ENCODE peak calls at places on chromosome 18, in nine cellular contexts. X is adrenal gland; I is PC-9; Z is fibroblast of lung; G is CD8-positive, alpha-beta T cell; D is mucosa of descending colon; L is OCI-LY7; A is transverse colon; H is cardiac muscle cell. R is an unnamed sample. For H3K9me3, the result is how much of the 10 kb centered on the place peaks cover.

GRCh38 chr18:58808349-58808748 is 56.3 kb upstream of the ZNF532 start:
- DNase-seq in Z (no peak), D (no peak), L (no peak), I (no peak), A (no peak), X (no peak), H (no peak), G (no peak), R (no peak)

GRCh38 chr18:63823516-63824219 is 48.5 kb downstream of the SERPINB7 start:
- DNase-seq in H (peak), A (peak), L (peak), X (peak), Z (peak), G (no peak), D (peak), I (no peak), R (peak)

GRCh38 chr18:48607049-48607984 is 68.5 kb downstream of the CTIF start:
- DNase-seq in H (peak), Z (peak), I (no peak), X (peak), A (no peak), G (no peak), L (no peak), D (no peak), R (peak)

GRCh38 chr18:49842656-49843055 is 29.3 kb upstream of the ACAA2 start:
- DNase-seq in L (no peak), A (no peak), G (no peak), I (no peak), D (no peak), Z (no peak), H (no peak), X (no peak), R (no peak)

GRCh38 chr18:58581265-58581664 is 47.6 kb downstream of the ALPK2 start:
- DNase-seq in Z (peak), X (no peak), A (no peak), H (peak), D (no peak), I (peak), L (no peak), G (no peak), R (peak)

GRCh38 chr18:70047931-70048603 is 100.4 kb upstream of the CD226 start:
- DNase-seq in A (no peak), D (no peak), I (no peak), G (no peak), Z (peak), X (no peak), H (peak), L (no peak), R (no peak)

GRCh38 chr18:13452448-13452811 is 233.9 kb downstream of the LDLRAD4 start:
- DNase-seq in A (no peak), I (no peak), G (no peak), L (no peak), X (peak), D (no peak), Z (peak), H (peak), R (no peak)

GRCh38 chr18:79506191-79507075 is 110.7 kb downstream of the NFATC1 start:
- DNase-seq in I (no peak), D (peak), X (peak), Z (peak), H (peak), G (no peak), A (peak), L (no peak), R (no peak)

GRCh38 chr18:62974928-62975675 is 259.8 kb downstream of the PHLPP1 start:
- DNase-seq in H (no peak), Z (no peak), X (peak), G (no peak), L (no peak), A (no peak), D (no peak), I (no peak), R (no peak)

GRCh38 chr18:23710068-23710527 is 20.8 kb downstream of the LAMA3 start:
- DNase-seq in D (no peak), Z (peak), A (no peak), H (peak), X (no peak), L (no peak), G (no peak), I (no peak), R (no peak)

GRCh38 chr18:58249677-58250076 is 205.7 kb downstream of the NEDD4L start:
- DNase-seq in X (no peak), A (no peak), I (no peak), G (no peak), L (no peak), H (no peak), D (no peak), Z (no peak), R (no peak)

GRCh38 chr18:63892544-63892943 is 5.0 kb downstream of the SERPINB2 start:
- DNase-seq in D (no peak), G (no peak), L (no peak), A (no peak), I (no peak), H (no peak), X (no peak), Z (no peak), R (no peak)

GRCh38 chr18:60662491-60662890 is 289.9 kb upstream of the MC4R start:
- DNase-seq in L (no peak), G (no peak), A (no peak), H (no peak), Z (no peak), I (no peak), D (no peak), X (no peak), R (no peak)

GRCh38 chr18:61951396-61951795 is 58.6 kb upstream of the RNF152 start:
- DNase-seq in L (no peak), G (no peak), I (no peak), D (no peak), A (no peak), Z (no peak), H (no peak), X (no peak), R (no peak)

GRCh38 chr18:36724591-36725001 is 104.2 kb downstream of the TPGS2 start:
- DNase-seq in I (no peak), G (no peak), X (no peak), H (peak), L (no peak), Z (peak), D (no peak), A (no peak), R (no peak)

GRCh38 chr18:46324556-46324955 is 220.4 kb downstream of the HAUS1 start:
- DNase-seq in A (no peak), I (peak), X (no peak), G (no peak), H (peak), Z (peak), L (peak), D (no peak), R (peak)

GRCh38 chr18:11955299-11956029 is 25.8 kb upstream of the IMPA2 start:
- DNase-seq in D (no peak), Z (peak), X (peak), G (no peak), A (peak), H (peak), I (peak), L (no peak), R (peak)

GRCh38 chr18:68840554-68841263 is 42.8 kb downstream of the CCDC102B start:
- DNase-seq in G (no peak), H (peak), X (peak), L (no peak), D (no peak), Z (peak), I (no peak), A (no peak), R (peak)

GRCh38 chr18:76502551-76502950 is 7.5 kb upstream of the ZNF516 start:
- DNase-seq in X (no peak), L (no peak), A (no peak), I (no peak), G (no peak), Z (no peak), D (no peak), H (no peak), R (no peak)

GRCh38 chr18:47755102-47755456 is 175.4 kb downstream of the SMAD2 start:
- DNase-seq in G (no peak), A (no peak), X (no peak), I (no peak), L (no peak), D (no peak), H (no peak), Z (no peak), R (no peak)

GRCh38 chr18:47265197-47265596 is 13.7 kb upstream of the SKOR2 start:
- DNase-seq in X (no peak), D (no peak), H (peak), A (no peak), G (no peak), L (no peak), I (no peak), Z (peak), R (no peak)

GRCh38 chr18:13207274-13207673 is 11.3 kb upstream of the LDLRAD4 start:
- DNase-seq in H (no peak), L (no peak), I (no peak), Z (no peak), G (no peak), A (no peak), D (no peak), X (no peak), R (no peak)

GRCh38 chr18:50700245-50701165 is 119.3 kb downstream of the MRO start:
- DNase-seq in A (no peak), I (no peak), H (no peak), D (no peak), X (no peak), Z (no peak), L (no peak), G (no peak), R (no peak)

GRCh38 chr18:27879540-27879939 is 297.4 kb downstream of the CDH2 start:
- DNase-seq in G (no peak), H (no peak), I (no peak), D (no peak), L (no peak), A (no peak), X (no peak), Z (no peak), R (no peak)

GRCh38 chr18:78497641-78498040 is 482.0 kb upstream of the SALL3 start:
- DNase-seq in G (no peak), D (no peak), Z (no peak), A (no peak), H (no peak), L (no peak), I (no peak), X (no peak), R (no peak)

GRCh38 chr18:27825735-27826477 is 351.0 kb downstream of the CDH2 start:
- DNase-seq in Z (no peak), G (no peak), I (no peak), H (no peak), L (no peak), A (no peak), D (no peak), X (no peak), R (no peak)

GRCh38 chr18:68478246-68478645 is 236.7 kb downstream of the TMX3 start:
- DNase-seq in Z (no peak), G (no peak), I (no peak), D (no peak), A (no peak), L (no peak), H (no peak), X (no peak), R (no peak)

GRCh38 chr18:48787523-48788151 is 163.1 kb downstream of the SMAD7 start:
- DNase-seq in H (no peak), X (peak), I (no peak), Z (peak), D (no peak), G (no peak), A (no peak), L (no peak), R (no peak)

GRCh38 chr18:49933530-49933929 is 120.2 kb upstream of the ACAA2 start:
- DNase-seq in A (no peak), L (no peak), H (peak), Z (peak), D (no peak), G (no peak), X (no peak), I (no peak), R (no peak)

GRCh38 chr18:22710628-22711380 is 222.3 kb upstream of the RBBP8 start:
- DNase-seq in D (peak), I (no peak), Z (peak), L (no peak), G (no peak), H (peak), A (peak), X (peak), R (no peak)

GRCh38 chr18:55239764-55240163 is 280.5 kb upstream of the CCDC68 start:
- DNase-seq in G (no peak), H (peak), D (no peak), A (no peak), X (no peak), I (no peak), L (no peak), Z (no peak), R (no peak)

GRCh38 chr18:50518787-50519520 is 40.9 kb upstream of the MAPK4 start:
- DNase-seq in L (no peak), G (no peak), H (peak), Z (no peak), X (no peak), I (no peak), D (no peak), A (no peak), R (no peak)

GRCh38 chr18:29874519-29875098 is 1167.9 kb downstream of the DSC3 start:
- DNase-seq in X (no peak), G (no peak), A (no peak), D (no peak), Z (peak), H (peak), L (peak), I (no peak), R (no peak)

GRCh38 chr18:12254820-12255511 is 805 bp downstream of the CIDEA start:
- DNase-seq in D (no peak), H (no peak), L (no peak), Z (no peak), G (no peak), I (no peak), X (no peak), A (no peak), R (no peak)

GRCh38 chr18:48949606-48950535 is 894 bp downstream of the SMAD7 start:
- DNase-seq in D (peak), A (peak), G (peak), Z (no peak), H (peak), L (peak), X (peak), I (peak), R (no peak)

GRCh38 chr18:44185981-44186380 is 494.7 kb upstream of the SETBP1 start:
- DNase-seq in G (no peak), H (no peak), I (no peak), L (no peak), D (no peak), Z (peak), A (no peak), X (no peak), R (no peak)

GRCh38 chr18:5512191-5512590 is 31.6 kb downstream of the EPB41L3 start:
- DNase-seq in A (no peak), H (no peak), L (no peak), Z (no peak), G (no peak), I (no peak), D (no peak), X (no peak), R (no peak)

GRCh38 chr18:63224574-63224973 is 95.0 kb downstream of the BCL2 start:
- DNase-seq in L (no peak), I (no peak), D (no peak), G (no peak), X (no peak), Z (no peak), A (no peak), H (no peak), R (no peak)

GRCh38 chr18:14916181-14916580 is 168.2 kb downstream of the ANKRD30B start:
- DNase-seq in A (no peak), H (no peak), I (no peak), D (no peak), X (no peak), G (peak), L (no peak), Z (no peak), R (no peak)

GRCh38 chr18:14912967-14913366 is 165.0 kb downstream of the ANKRD30B start:
- DNase-seq in A (no peak), L (no peak), Z (no peak), X (no peak), G (no peak), I (no peak), H (no peak), D (no peak), R (no peak)

GRCh38 chr18:14914771-14915170 is 166.8 kb downstream of the ANKRD30B start:
- DNase-seq in X (no peak), D (no peak), A (no peak), H (no peak), I (no peak), G (no peak), L (no peak), Z (no peak), R (no peak)

GRCh38 chr18:14916851-14917250 is 168.9 kb downstream of the ANKRD30B start:
- DNase-seq in I (no peak), A (no peak), G (peak), X (no peak), Z (no peak), L (no peak), D (no peak), H (no peak), R (no peak)

DNA sequence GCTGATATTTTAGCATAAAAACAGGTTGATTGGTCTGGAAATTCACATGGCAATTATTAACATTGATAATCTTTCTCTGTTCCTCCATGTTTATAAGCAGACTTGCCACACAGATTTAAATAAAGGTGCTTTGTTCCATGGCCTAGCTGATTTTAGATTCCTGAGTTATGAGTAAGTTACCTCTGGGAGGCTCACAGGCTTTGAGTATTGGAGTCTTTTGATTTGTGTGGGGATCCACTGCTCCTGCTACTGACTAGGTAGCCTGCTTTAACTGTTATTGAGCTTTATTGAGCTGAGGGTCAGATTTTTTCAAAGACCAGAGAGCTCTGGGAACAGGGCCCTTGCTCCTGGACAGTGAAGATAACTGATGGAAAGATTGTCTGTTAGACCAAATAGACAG is 166.2 kb downstream of the ANKRD30B start:
- DNase-seq in G (no peak), D (no peak), L (no peak), X (no peak), A (no peak), I (peak), H (no peak), Z (no peak), R (no peak)
- H3K9me3 ChIP-seq in G (under half), D (under half), L (under half), X (under half), A (under half), I (under half), H (under half), Z (under half), R (under half)

GRCh38 chr18:53909668-53910067 is 314.8 kb downstream of the MBD2 start:
- DNase-seq in D (no peak), A (no peak), G (no peak), L (peak), I (no peak), H (no peak), X (no peak), Z (peak), R (no peak)
- TF ChIP-seq CTCF in D (no peak), A (peak), G (no peak), L (peak), I (no peak), H (no peak), X (no peak), Z (no peak), R (no peak)

DNA sequence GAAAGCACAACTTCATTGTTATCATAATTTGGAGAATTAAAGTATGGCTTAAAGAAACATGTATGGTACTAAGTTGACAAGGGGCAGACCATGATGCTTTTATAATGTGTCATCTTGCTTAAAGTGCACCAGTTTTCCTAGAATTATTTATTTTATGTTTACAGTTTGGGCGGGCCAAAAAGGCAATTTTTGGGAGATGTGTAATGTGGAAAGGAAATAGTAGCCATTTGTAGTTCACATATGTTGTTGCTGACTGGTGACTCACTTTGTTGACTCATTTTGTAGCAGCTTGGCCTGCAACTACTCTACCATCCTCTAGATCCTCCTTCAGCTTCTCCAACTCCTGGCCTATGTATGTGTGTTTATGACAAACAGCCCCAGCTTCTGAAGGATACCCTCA is 7.7 kb downstream of the ZSCAN30 start:
- DNase-seq in H (peak), A (no peak), X (no peak), D (no peak), Z (peak), G (no peak), I (peak), L (no peak), R (peak)
- H3K9me3 ChIP-seq in H (under half), A (under half), X (under half), D (under half), Z (under half), G (under half), I (under half), L (under half), R (under half)

DNA sequence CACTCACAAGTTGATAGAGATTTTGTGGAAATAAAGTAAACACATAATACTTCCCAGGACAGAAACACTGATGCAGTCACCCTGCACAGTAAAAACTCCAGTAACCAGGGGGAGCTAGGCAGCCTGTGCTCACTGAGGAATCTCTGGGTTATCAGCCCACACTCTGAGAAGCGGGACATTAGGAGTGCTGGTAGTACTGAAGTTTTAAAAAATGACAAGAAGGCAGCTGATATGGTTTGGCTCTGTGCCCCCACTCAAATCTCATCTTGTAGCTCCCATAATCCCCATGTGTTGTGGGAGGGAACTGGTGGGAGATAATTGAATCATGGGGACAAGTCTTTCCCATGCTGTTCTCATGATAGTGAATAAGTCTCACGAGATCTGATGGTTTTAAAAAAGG is 31.4 kb downstream of the KCTD1 start:
- DNase-seq in G (no peak), H (peak), D (no peak), X (peak), A (no peak), I (no peak), Z (peak), L (no peak), R (no peak)
- TF ChIP-seq CTCF in G (no peak), H (peak), D (no peak), X (no peak), A (no peak), I (no peak), Z (no peak), L (no peak), R (no peak)

GRCh38 chr18:35605686-35606417 is 24.3 kb downstream of the GALNT1 start:
- DNase-seq in X (no peak), A (no peak), Z (peak), L (no peak), D (no peak), I (no peak), G (no peak), H (peak), R (no peak)

GRCh38 chr18:35602193-35602820 is 20.8 kb downstream of the GALNT1 start:
- DNase-seq in L (no peak), D (no peak), H (no peak), I (no peak), X (no peak), A (no peak), Z (no peak), G (no peak), R (no peak)

GRCh38 chr18:35609236-35609635 is 27.7 kb downstream of the GALNT1 start:
- DNase-seq in L (no peak), G (no peak), A (no peak), Z (no peak), H (no peak), D (no peak), I (no peak), X (no peak), R (no peak)

GRCh38 chr18:35604369-35604768 is 22.8 kb downstream of the GALNT1 start:
- DNase-seq in H (no peak), Z (no peak), D (no peak), I (no peak), X (no peak), A (no peak), G (no peak), L (no peak), R (no peak)

DNA sequence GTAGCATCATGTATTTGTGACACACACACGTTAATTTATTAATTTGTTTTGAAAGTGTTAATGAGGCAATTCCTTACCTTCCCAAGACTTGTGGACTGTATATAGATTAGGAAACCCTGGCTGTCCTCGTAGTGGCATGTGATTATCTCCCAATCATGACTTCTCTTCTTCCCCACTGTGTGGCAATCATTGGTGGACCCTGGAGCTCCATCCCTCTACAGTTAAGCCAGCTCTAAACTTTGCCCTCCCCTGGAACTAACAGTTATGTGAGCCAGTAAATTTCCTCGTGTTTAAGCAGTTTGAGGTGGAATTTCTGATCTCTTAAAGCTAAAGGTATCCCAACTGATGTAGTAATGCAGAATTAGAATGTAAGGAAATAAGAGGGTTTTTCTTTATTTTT is 22.0 kb downstream of the GALNT1 start:
- DNase-seq in D (no peak), L (no peak), I (no peak), X (no peak), Z (no peak), A (no peak), H (no peak), G (no peak), R (no peak)
- H3K9me3 ChIP-seq in D (under half), L (under half), I (under half), X (under half), Z (under half), A (under half), H (under half), G (under half), R (under half)

R was measured in AG04450.